ENCODE peak calls at places on chromosomes 7 and 10, in eight cellular contexts. T is aorta, Y is neural progenitor cell, O is A549, H is upper lobe of right lung, S is stomach, Z is heart right ventricle, W is SJSA1. P is an unnamed sample.

GRCh38 chr10:22321156-22321711 is 335 bp downstream of the BMI1 start:
- DNase-seq in T (peak), Y (peak), O (peak), H (peak), S (peak), Z (peak), W (peak), P (peak)

GRCh38 chr10:20040012-20040411 is 223.8 kb downstream of the PLXDC2 start:
- DNase-seq in T (no peak), Y (no peak), O (no peak), H (no peak), S (no peak), Z (no peak), W (no peak), P (no peak)

GRCh38 chr10:593901-594457 is 95.5 kb downstream of the DIP2C start:
- DNase-seq in T (peak), Y (no peak), O (no peak), H (peak), S (peak), Z (peak), W (no peak), P (no peak)

GRCh38 chr10:49744924-49745605 is 17.1 kb downstream of the OGDHL start:
- DNase-seq in T (peak), Y (peak), O (no peak), H (no peak), S (peak), Z (no peak), W (peak), P (no peak)

GRCh38 chr7:26449175-26450165 is 157.8 kb downstream of the SNX10 start:
- DNase-seq in T (no peak), Y (no peak), O (peak), H (no peak), S (no peak), Z (no peak), W (no peak), P (no peak)

GRCh38 chr7:83001362-83002040 is 161.2 kb downstream of the PCLO start:
- DNase-seq in T (no peak), Y (no peak), O (no peak), H (no peak), S (no peak), Z (no peak), W (no peak), P (no peak)

GRCh38 chr10:26211781-26212444 is 4.7 kb upstream of the GAD2 start:
- DNase-seq in T (no peak), Y (peak), O (no peak), H (no peak), S (no peak), Z (no peak), W (no peak), P (no peak)

GRCh38 chr10:75351637-75352036 is 49.9 kb downstream of the ZNF503 start:
- DNase-seq in T (no peak), Y (no peak), O (no peak), H (no peak), S (no peak), Z (no peak), W (no peak), P (no peak)

GRCh38 chr7:155455776-155456516 is 2.0 kb upstream of the EN2 start:
- DNase-seq in T (no peak), Y (no peak), O (no peak), H (peak), S (no peak), Z (no peak), W (no peak), P (no peak)

GRCh38 chr10:98696516-98696915 is 249.8 kb upstream of the HPS1 start:
- DNase-seq in T (no peak), Y (peak), O (no peak), H (no peak), S (no peak), Z (no peak), W (no peak), P (no peak)

GRCh38 chr10:116210588-116211346 is 62.2 kb downstream of the GFRA1 start:
- DNase-seq in T (no peak), Y (no peak), O (no peak), H (no peak), S (no peak), Z (no peak), W (no peak), P (no peak)

GRCh38 chr7:137986252-137987010 is 15.5 kb downstream of the CREB3L2 start:
- DNase-seq in T (no peak), Y (no peak), O (no peak), H (no peak), S (peak), Z (no peak), W (no peak), P (no peak)

GRCh38 chr7:159122276-159122675 is 22.4 kb downstream of the VIPR2 start:
- DNase-seq in T (peak), Y (no peak), O (no peak), H (no peak), S (no peak), Z (no peak), W (peak), P (no peak)

GRCh38 chr7:1289681-1290261 is 57.1 kb downstream of the UNCX start:
- DNase-seq in T (peak), Y (peak), O (no peak), H (no peak), S (no peak), Z (no peak), W (no peak), P (no peak)

GRCh38 chr7:5225616-5226290 is 35.7 kb downstream of the WIPI2 start:
- DNase-seq in T (peak), Y (no peak), O (no peak), H (peak), S (no peak), Z (no peak), W (no peak), P (no peak)

GRCh38 chr7:147990837-147991236 is 599.7 kb upstream of the C7orf33 start:
- DNase-seq in T (no peak), Y (no peak), O (no peak), H (no peak), S (no peak), Z (no peak), W (no peak), P (no peak)

GRCh38 chr10:46225597-46225996 is 61.2 kb upstream of the ANTXRL start:
- DNase-seq in T (no peak), Y (no peak), O (no peak), H (peak), S (peak), Z (no peak), W (no peak), P (no peak)

GRCh38 chr7:95324396-95324795 is at the start of gene PON1:
- DNase-seq in T (no peak), Y (peak), O (no peak), H (no peak), S (no peak), Z (no peak), W (no peak), P (no peak)

GRCh38 chr7:7157177-7157886 is 25.0 kb upstream of the C1GALT1 start:
- DNase-seq in T (no peak), Y (no peak), O (no peak), H (no peak), S (no peak), Z (no peak), W (peak), P (peak)

DNA sequence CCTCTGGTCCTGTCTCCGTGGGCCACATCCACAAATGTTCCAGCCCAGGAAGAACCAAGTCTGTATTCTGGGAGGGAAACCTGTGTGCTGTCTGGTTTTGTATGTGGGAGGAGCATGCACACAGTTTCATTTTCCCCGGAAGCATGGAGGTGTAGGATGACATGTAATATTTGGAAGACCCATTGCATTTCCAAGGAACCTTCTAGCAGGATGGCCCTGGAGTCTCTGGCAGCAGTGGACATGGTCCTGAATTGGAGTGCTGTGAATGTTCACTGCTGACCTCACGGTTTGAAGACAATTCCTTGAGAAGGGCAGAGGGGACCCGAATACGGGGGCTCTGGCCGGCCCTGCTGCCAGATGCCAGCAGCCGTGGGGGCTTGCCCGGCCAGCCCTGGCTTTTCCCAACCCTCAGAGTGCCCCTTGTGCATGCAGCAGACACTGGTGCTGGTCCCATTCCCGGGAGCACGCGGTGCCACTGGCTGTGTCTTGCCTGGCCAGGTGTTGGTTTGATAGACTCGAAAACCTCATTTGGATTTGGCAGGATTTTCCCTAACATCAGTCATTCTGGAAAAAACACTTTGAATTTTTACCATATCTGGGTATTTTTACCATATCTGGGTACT is 49.0 kb downstream of the LHPP start:
- DNase-seq in T (peak), Y (no peak), O (no peak), H (no peak), S (no peak), Z (no peak), W (no peak), P (no peak)
- H3K27ac ChIP-seq in T (no peak), Y (no peak), O (no peak), H (no peak), S (no peak), Z (no peak), W (no peak), P (no peak)

DNA sequence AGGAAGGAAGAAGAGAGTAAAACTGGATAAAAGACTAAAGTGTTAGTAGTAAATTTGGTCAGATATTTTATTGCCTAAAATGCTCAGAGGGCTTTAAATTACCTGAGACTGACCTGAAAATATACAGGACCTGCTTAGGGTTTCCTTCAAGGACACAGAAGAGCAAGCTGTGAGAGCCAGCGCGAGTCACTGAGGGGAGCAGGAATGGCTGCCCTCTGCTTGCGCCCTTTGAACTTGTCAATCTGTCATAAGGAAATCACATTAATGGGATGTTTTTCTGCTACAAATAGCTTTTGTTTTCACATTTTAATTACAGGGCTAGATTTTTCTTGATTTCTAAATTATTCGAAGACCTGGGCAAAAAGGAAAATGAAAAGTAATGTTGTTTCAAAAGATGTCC is 26.9 kb downstream of the DNAJB9 start:
- DNase-seq in T (no peak), Y (no peak), O (no peak), H (no peak), S (no peak), Z (no peak), W (no peak), P (no peak)
- H3K4me3 ChIP-seq in T (no peak), Y (no peak), O (no peak), H (no peak), S (no peak), Z (no peak), W (no peak), P (no peak)

GRCh38 chr10:110495731-110496552 is 1.8 kb upstream of the DUSP5 start:
- DNase-seq in T (peak), Y (peak), O (peak), H (peak), S (peak), Z (peak), W (peak), P (peak)
- H3K27ac ChIP-seq in T (no peak), Y (no peak), O (peak), H (peak), S (no peak), Z (no peak), W (peak), P (no peak)

DNA sequence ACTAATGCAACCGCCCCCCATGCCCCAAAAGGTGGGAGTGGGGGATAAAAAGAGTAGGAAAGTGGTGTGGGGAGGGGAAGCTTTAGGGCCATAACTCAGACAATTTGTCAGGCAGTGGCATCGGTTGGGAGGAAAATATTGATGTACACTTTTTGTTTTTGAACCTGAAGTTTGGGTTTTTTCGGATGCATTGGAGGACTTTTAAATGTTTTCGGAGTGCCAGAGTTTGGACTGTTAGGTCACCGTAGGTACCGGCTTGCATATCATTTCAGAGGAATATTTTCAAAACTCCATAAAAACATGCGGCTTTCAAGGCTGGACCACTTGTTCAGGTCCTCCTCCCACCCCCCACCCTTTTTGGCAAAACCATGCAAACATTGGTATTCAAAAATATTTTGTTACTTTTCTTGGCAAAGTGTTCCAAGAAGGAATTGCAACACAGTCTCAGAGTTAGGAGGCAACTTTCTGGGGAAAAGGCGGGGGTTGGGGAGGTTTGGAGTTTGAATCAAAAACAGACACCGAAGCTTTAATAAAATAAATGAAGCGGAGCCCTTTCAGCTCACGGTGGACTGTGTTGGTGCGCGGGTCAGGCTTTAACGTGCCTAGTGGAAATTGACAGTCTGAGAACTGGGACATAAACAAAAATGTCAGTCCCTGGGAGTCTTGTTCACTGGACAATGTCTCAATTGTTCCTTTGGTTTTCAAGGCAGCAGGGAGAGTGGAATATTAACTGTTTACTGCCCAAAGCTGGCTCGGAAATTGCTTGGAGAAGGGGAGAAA is 109.1 kb downstream of the TCF7L2 start:
- DNase-seq in T (no peak), Y (peak), O (no peak), H (no peak), S (no peak), Z (no peak), W (peak), P (no peak)
- H3K4me3 ChIP-seq in T (no peak), Y (peak), O (peak), H (peak), S (peak), Z (peak), W (no peak), P (no peak)

DNA sequence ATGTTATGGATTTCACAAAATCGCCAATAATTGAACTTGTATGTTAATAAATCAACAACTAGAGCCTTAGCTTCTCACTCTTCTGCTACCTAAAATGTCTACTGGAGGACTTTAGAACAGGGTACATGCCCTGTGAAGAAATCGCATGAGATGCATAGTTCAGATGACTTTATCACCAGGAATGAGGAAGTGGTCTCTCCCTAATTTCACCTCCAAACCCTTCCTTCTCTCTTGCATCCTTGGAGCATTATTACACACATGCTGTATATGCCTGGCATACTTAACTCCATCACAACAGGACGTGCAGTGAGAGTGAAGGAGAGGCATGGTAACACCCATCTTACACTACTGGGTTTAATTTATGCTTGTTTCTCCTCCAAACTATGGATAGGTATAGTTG is 27.8 kb downstream of the RHEB start:
- DNase-seq in T (no peak), Y (no peak), O (peak), H (no peak), S (no peak), Z (no peak), W (peak), P (no peak)
- H3K27ac ChIP-seq in T (no peak), Y (no peak), O (peak), H (no peak), S (no peak), Z (no peak), W (peak), P (no peak)

GRCh38 chr10:21292763-21293517 is 232.5 kb downstream of the SKIDA1 start:
- DNase-seq in T (peak), Y (peak), O (peak), H (peak), S (no peak), Z (peak), W (peak), P (no peak)
- H3K4me3 ChIP-seq in T (peak), Y (peak), O (peak), H (peak), S (peak), Z (peak), W (peak), P (no peak)

DNA sequence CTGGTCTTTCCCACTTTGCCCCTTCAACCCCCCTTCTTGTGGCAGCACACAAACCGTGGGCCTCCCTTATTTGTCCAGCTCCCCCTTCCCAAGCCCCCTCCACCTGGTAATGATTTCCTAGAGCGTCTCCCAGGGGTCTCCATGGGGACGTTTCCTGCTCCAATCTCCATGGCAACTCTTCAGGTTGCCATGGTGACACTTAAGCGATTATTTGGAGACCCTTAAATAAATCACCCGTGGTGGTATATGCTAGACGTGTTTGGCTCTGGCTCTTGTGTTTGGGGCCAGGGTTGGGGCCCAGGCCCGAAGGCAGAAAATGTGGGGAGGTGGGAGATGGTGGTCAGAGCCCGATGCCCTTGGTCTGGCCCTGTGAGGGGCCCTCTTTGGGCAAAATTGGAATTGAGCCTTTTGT is 41.1 kb upstream of the DLG5 start:
- DNase-seq in T (no peak), Y (peak), O (no peak), H (no peak), S (no peak), Z (no peak), W (no peak), P (no peak)
- H3K27ac ChIP-seq in T (no peak), Y (no peak), O (no peak), H (no peak), S (no peak), Z (no peak), W (no peak), P (no peak)

DNA sequence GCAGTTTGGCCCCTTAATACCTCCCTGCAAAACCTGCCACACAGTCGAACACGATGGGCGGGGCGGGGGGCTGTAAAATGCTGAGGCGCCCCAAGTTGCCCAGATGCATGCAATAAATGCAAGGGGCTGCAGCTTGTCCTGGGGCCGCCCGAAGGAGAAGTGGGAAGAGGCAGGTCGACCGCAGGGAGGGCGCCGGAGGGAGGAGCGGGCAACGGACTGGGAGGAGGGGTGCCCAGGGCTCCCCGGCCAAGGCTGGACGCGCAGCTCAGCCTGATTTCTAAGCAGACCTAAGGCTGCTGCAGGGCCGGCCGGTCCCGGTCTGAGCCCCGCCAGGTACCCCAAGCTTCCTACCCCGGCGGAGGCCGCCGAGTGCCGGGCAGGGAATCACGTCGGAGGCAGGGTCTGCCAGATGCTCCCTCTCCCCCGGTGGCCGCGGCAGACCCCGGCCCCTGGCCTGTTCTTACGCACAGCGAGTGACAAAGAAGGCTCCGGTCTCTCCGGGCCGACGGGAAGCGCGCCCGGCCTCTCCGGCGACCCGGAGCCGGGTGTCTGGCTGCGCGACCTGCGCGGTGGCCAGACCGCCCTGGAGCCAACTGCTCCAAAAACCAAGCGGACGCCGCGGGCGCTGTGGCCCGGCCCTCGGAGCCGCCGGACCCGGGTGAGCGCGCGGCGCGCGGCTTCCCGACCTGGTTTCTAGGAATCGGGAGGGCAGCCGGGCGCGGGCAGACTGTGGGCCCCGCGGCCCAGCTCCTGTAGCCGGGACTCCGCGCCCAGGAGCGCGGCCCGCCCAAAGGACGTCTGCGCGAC is 740 bp upstream of the EBF3 start:
- DNase-seq in T (no peak), Y (peak), O (no peak), H (no peak), S (no peak), Z (peak), W (no peak), P (no peak)
- H3K4me3 ChIP-seq in T (peak), Y (peak), O (peak), H (no peak), S (peak), Z (peak), W (no peak), P (no peak)

P was measured in CD8-positive, alpha-beta memory T cell.